ENCODE peak calls at places on chromosome 15, in four cellular contexts. One of them, this sample, is unnamed.

GRCh38 chr15:69939513-69940440 is 157.9 kb downstream of the TLE3 start:
- DNase-seq in K562: no peak
- DNase-seq in IMR-90: no peak
- DNase-seq in GM12878: no peak
- DNase-seq in this sample: no peak

GRCh38 chr15:62138124-62138523 is 27.0 kb downstream of the C2CD4B start:
- DNase-seq in GM12878: no peak
- DNase-seq in IMR-90: peak
- DNase-seq in K562: no peak
- DNase-seq in this sample: peak

GRCh38 chr15:25678498-25678865 is 184.6 kb downstream of the ATP10A start:
- DNase-seq in K562: no peak
- DNase-seq in GM12878: no peak
- DNase-seq in IMR-90: no peak
- DNase-seq in this sample: no peak

GRCh38 chr15:41503669-41504010 is 10.0 kb downstream of the ITPKA start:
- DNase-seq in IMR-90: no peak
- DNase-seq in K562: no peak
- DNase-seq in GM12878: no peak
- DNase-seq in this sample: no peak

GRCh38 chr15:63234479-63234878 is 42.9 kb upstream of the APH1B start:
- DNase-seq in K562: no peak
- DNase-seq in GM12878: no peak
- DNase-seq in IMR-90: peak
- DNase-seq in this sample: peak

GRCh38 chr15:40104865-40105516 is 3.7 kb downstream of the BMF start:
- DNase-seq in K562: peak
- DNase-seq in GM12878: no peak
- DNase-seq in IMR-90: peak
- DNase-seq in this sample: peak

GRCh38 chr15:40006003-40006402 is 33.0 kb downstream of the SRP14 start:
- DNase-seq in K562: no peak
- DNase-seq in IMR-90: peak
- DNase-seq in GM12878: no peak
- DNase-seq in this sample: no peak

GRCh38 chr15:72368895-72369294 is 6.9 kb downstream of the HEXA start:
- DNase-seq in IMR-90: no peak
- DNase-seq in GM12878: no peak
- DNase-seq in K562: no peak
- DNase-seq in this sample: no peak

GRCh38 chr15:45442497-45443135 is 64.3 kb upstream of the GATM start:
- DNase-seq in GM12878: no peak
- DNase-seq in IMR-90: peak
- DNase-seq in K562: no peak
- DNase-seq in this sample: no peak

GRCh38 chr15:40175160-40175559 is 14.3 kb downstream of the BUB1B start:
- DNase-seq in GM12878: no peak
- DNase-seq in IMR-90: no peak
- DNase-seq in K562: no peak
- DNase-seq in this sample: no peak

GRCh38 chr15:44738340-44738984 is 2.1 kb downstream of the TRIM69 start:
- DNase-seq in IMR-90: peak
- DNase-seq in GM12878: no peak
- DNase-seq in K562: peak
- DNase-seq in this sample: peak

GRCh38 chr15:73927476-73928240 is 1.4 kb downstream of the LOXL1 start:
- DNase-seq in IMR-90: peak
- DNase-seq in GM12878: no peak
- DNase-seq in K562: peak
- DNase-seq in this sample: peak

GRCh38 chr15:58856090-58856489 is 77.4 kb downstream of the SLTM start:
- DNase-seq in GM12878: no peak
- DNase-seq in IMR-90: peak
- DNase-seq in K562: no peak
- DNase-seq in this sample: no peak

GRCh38 chr15:80559320-80559693 is 135.8 kb upstream of the ABHD17C start:
- DNase-seq in IMR-90: no peak
- DNase-seq in K562: no peak
- DNase-seq in GM12878: no peak
- DNase-seq in this sample: no peak

GRCh38 chr15:45399381-45400212 is 21.3 kb upstream of the GATM start:
- DNase-seq in GM12878: no peak
- DNase-seq in IMR-90: peak
- DNase-seq in K562: no peak
- DNase-seq in this sample: peak

GRCh38 chr15:78937132-78937739 is 7.6 kb downstream of the CTSH start:
- DNase-seq in IMR-90: no peak
- DNase-seq in K562: peak
- DNase-seq in GM12878: no peak
- DNase-seq in this sample: peak

GRCh38 chr15:44584162-44584749 is 47.3 kb downstream of the EIF3J start:
- DNase-seq in GM12878: no peak
- DNase-seq in IMR-90: no peak
- DNase-seq in K562: no peak
- DNase-seq in this sample: peak

GRCh38 chr15:71232411-71232810 is 117.1 kb downstream of the THSD4 start:
- DNase-seq in IMR-90: peak
- DNase-seq in GM12878: no peak
- DNase-seq in K562: no peak
- DNase-seq in this sample: no peak

GRCh38 chr15:52466716-52467115 is 62.0 kb downstream of the MYO5A start:
- DNase-seq in GM12878: no peak
- DNase-seq in K562: no peak
- DNase-seq in IMR-90: no peak
- DNase-seq in this sample: no peak

GRCh38 chr15:38038659-38039442 is 104.4 kb downstream of the TMCO5A start:
- DNase-seq in K562: no peak
- DNase-seq in GM12878: no peak
- DNase-seq in IMR-90: peak
- DNase-seq in this sample: no peak

GRCh38 chr15:62071711-62072308 is 5.0 kb downstream of the C2CD4A start:
- DNase-seq in GM12878: no peak
- DNase-seq in IMR-90: peak
- DNase-seq in K562: peak
- DNase-seq in this sample: peak

GRCh38 chr15:41284425-41285177 is 47.8 kb downstream of the OIP5 start:
- DNase-seq in IMR-90: no peak
- DNase-seq in GM12878: no peak
- DNase-seq in K562: no peak
- DNase-seq in this sample: peak

DNA sequence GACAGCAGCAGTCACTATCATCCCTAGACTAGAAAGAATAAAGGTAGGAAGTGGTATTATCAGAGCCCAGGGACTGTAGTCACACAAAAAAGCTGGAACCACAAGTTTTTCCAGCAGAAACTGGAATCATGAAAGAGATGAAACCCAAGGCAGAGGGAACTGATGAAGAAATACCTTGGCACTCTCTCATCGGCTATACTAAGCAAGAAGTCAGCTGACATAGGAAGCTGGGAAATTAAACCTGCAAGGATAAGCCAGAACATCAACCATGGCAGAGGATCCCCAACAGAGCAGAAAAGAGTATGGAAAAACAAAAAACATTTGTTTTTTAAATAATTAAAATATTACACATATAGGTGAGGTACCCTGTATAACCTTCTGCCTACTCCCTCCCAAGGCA is 86.5 kb downstream of the AQR start:
- DNase-seq in IMR-90: peak
- DNase-seq in GM12878: no peak
- DNase-seq in K562: no peak
- DNase-seq in this sample: no peak
- TF ChIP-seq FOS in IMR-90: no peak
- TF ChIP-seq FOS in GM12878: no peak
- TF ChIP-seq FOS in K562: no peak
- TF ChIP-seq FOS in this sample: no peak

GRCh38 chr15:100183921-100184480 is 157.8 kb downstream of the ADAMTS17 start:
- DNase-seq in K562: no peak
- DNase-seq in IMR-90: no peak
- DNase-seq in GM12878: no peak
- DNase-seq in this sample: no peak
- H3K4me3 ChIP-seq in K562: no peak
- H3K4me3 ChIP-seq in IMR-90: no peak
- H3K4me3 ChIP-seq in GM12878: no peak
- H3K4me3 ChIP-seq in this sample: no peak

DNA sequence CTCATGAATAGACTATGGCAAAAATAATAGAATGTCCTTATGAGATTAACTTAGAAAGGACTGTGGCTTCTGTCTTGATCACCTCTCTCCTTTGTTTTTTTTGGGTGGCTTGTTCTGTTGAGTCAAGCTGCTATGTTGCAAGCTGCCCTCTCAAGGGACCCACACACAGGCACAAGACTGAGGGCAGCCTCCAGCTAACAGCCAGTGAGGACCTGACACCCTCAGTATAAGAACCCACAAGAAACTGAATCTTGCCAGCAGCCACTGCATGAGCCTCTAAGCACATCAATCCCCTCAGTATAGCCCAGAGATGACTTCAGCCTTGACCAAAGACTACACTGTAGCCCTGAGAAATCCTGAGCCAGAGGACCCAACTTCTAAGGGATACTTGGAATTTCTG is 361.1 kb downstream of the MCTP2 start:
- DNase-seq in GM12878: no peak
- DNase-seq in IMR-90: no peak
- DNase-seq in K562: no peak
- DNase-seq in this sample: no peak
- TF ChIP-seq FOS in GM12878: no peak
- TF ChIP-seq FOS in IMR-90: no peak
- TF ChIP-seq FOS in K562: no peak
- TF ChIP-seq FOS in this sample: no peak

GRCh38 chr15:53713218-53713617 is 46.2 kb downstream of the WDR72 start:
- DNase-seq in IMR-90: no peak
- DNase-seq in K562: no peak
- DNase-seq in GM12878: no peak
- DNase-seq in this sample: no peak

DNA sequence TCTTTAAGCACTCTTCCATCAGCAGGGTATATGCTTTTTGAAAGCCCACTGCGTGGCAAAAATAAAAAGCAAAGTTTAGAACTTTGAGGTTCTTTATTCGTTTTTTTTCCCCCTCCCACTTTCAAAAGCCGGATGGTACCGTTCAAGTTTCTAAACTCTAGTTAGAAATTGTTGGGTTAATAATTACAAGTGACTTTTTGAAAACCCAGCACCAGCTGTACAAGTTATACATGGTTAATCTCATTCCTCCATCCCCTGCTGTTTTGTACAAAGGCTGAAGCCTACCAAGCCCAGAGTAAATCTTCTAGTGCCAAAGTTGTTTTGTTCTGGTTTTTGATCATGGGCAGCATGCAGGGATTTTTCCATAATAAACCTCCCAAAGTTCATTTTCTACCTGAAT is 48.6 kb downstream of the WDR72 start:
- DNase-seq in IMR-90: no peak
- DNase-seq in K562: no peak
- DNase-seq in GM12878: no peak
- DNase-seq in this sample: no peak
- H3K4me3 ChIP-seq in IMR-90: no peak
- H3K4me3 ChIP-seq in K562: no peak
- H3K4me3 ChIP-seq in GM12878: no peak
- H3K4me3 ChIP-seq in this sample: no peak

DNA sequence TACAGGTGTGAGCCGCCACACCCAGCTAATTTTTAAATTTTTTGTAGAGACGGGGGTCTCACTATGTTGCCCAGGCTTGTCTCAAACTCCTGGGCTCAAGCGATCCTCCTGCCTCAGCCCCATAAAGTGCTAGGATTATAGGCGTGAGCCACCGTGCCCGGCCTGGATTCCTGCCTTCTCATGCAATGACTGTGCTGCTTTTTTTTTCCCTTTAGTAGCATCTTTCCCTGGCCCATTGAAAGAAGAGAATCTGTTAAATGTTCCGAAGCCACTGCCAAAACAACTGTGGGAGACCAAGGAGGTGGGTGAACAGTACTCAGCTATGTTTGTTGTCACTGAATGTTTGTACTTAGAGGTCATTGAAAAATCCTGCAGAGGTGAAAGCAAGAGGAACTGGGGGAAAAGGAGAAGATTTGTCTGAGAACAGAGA is 88.0 kb downstream of the CRTC3 start:
- DNase-seq in K562: no peak
- DNase-seq in IMR-90: no peak
- DNase-seq in GM12878: no peak
- DNase-seq in this sample: no peak
- TF ChIP-seq FOS in K562: no peak
- TF ChIP-seq FOS in IMR-90: no peak
- TF ChIP-seq FOS in GM12878: no peak
- TF ChIP-seq FOS in this sample: no peak

GRCh38 chr15:75817151-75817935 is 25.9 kb upstream of the UBE2Q2 start:
- DNase-seq in GM12878: no peak
- DNase-seq in IMR-90: no peak
- DNase-seq in K562: no peak
- DNase-seq in this sample: no peak
- H3K4me3 ChIP-seq in GM12878: no peak
- H3K4me3 ChIP-seq in IMR-90: peak
- H3K4me3 ChIP-seq in K562: no peak
- H3K4me3 ChIP-seq in this sample: no peak